ENCODE peak calls at places on chromosome 17, in six cellular contexts. One of them, this sample, is unnamed.

GRCh38 chr17:20170085-20170484 is 160.9 kb downstream of the SPECC1 start:
- DNase-seq in adipocyte: no peak
- DNase-seq in NCI-H524: no peak
- DNase-seq in NCI-H446 treated with DMSO at 0.1 percent for 48 hours: no peak
- DNase-seq in HT1080: no peak
- DNase-seq in psoas muscle: no peak
- DNase-seq in this sample: no peak

GRCh38 chr17:76036497-76037380 is 9.6 kb upstream of the EVPL start:
- DNase-seq in adipocyte: no peak
- DNase-seq in NCI-H446 treated with DMSO at 0.1 percent for 48 hours: no peak
- DNase-seq in HT1080: no peak
- DNase-seq in psoas muscle: no peak
- DNase-seq in NCI-H524: no peak
- DNase-seq in this sample: peak; percentile 73

GRCh38 chr17:50295021-50295420 is 20.8 kb downstream of the TMEM92 start:
- DNase-seq in adipocyte: no peak
- DNase-seq in psoas muscle: no peak
- DNase-seq in NCI-H446 treated with DMSO at 0.1 percent for 48 hours: no peak
- DNase-seq in NCI-H524: no peak
- DNase-seq in HT1080: no peak
- DNase-seq in this sample: no peak

GRCh38 chr17:27239046-27239445 is 54.9 kb upstream of the WSB1 start:
- DNase-seq in NCI-H446 treated with DMSO at 0.1 percent for 48 hours: no peak
- DNase-seq in psoas muscle: no peak
- DNase-seq in NCI-H524: no peak
- DNase-seq in HT1080: no peak
- DNase-seq in adipocyte: no peak
- DNase-seq in this sample: no peak

GRCh38 chr17:58527949-58528348 is 13.5 kb upstream of the MTMR4 start:
- DNase-seq in NCI-H524: no peak
- DNase-seq in adipocyte: no peak
- DNase-seq in HT1080: peak; percentile 76
- DNase-seq in NCI-H446 treated with DMSO at 0.1 percent for 48 hours: no peak
- DNase-seq in psoas muscle: no peak
- DNase-seq in this sample: no peak

GRCh38 chr17:37827905-37828304 is 83.0 kb upstream of the HNF1B start:
- DNase-seq in adipocyte: no peak
- DNase-seq in psoas muscle: no peak
- DNase-seq in NCI-H446 treated with DMSO at 0.1 percent for 48 hours: no peak
- DNase-seq in HT1080: no peak
- DNase-seq in NCI-H524: no peak
- DNase-seq in this sample: no peak

GRCh38 chr17:43830510-43831145 is 2.3 kb downstream of the MPP3 start:
- DNase-seq in psoas muscle: no peak
- DNase-seq in HT1080: no peak
- DNase-seq in NCI-H446 treated with DMSO at 0.1 percent for 48 hours: no peak
- DNase-seq in adipocyte: no peak
- DNase-seq in NCI-H524: no peak
- DNase-seq in this sample: no peak

GRCh38 chr17:4846635-4847390 is 13.7 kb downstream of the MINK1 start:
- DNase-seq in HT1080: no peak
- DNase-seq in NCI-H446 treated with DMSO at 0.1 percent for 48 hours: no peak
- DNase-seq in psoas muscle: no peak
- DNase-seq in adipocyte: no peak
- DNase-seq in NCI-H524: no peak
- DNase-seq in this sample: no peak

GRCh38 chr17:17361543-17362511 is 58.7 kb downstream of the NT5M start:
- DNase-seq in NCI-H446 treated with DMSO at 0.1 percent for 48 hours: peak; percentile 15
- DNase-seq in psoas muscle: peak; percentile 84
- DNase-seq in adipocyte: no peak
- DNase-seq in HT1080: no peak
- DNase-seq in NCI-H524: no peak
- DNase-seq in this sample: no peak

GRCh38 chr17:21243516-21244303 is 9.5 kb downstream of the NATD1 start:
- DNase-seq in NCI-H446 treated with DMSO at 0.1 percent for 48 hours: no peak
- DNase-seq in NCI-H524: no peak
- DNase-seq in adipocyte: no peak
- DNase-seq in psoas muscle: no peak
- DNase-seq in HT1080: no peak
- DNase-seq in this sample: peak; percentile 31

GRCh38 chr17:38636054-38636453 is 30.3 kb upstream of the SRCIN1 start:
- DNase-seq in adipocyte: no peak
- DNase-seq in psoas muscle: no peak
- DNase-seq in NCI-H446 treated with DMSO at 0.1 percent for 48 hours: no peak
- DNase-seq in HT1080: no peak
- DNase-seq in NCI-H524: no peak
- DNase-seq in this sample: no peak

GRCh38 chr17:78563189-78564145 is 13.7 kb downstream of the DNAH17 start:
- DNase-seq in NCI-H524: peak; percentile 74
- DNase-seq in psoas muscle: peak; percentile 71
- DNase-seq in NCI-H446 treated with DMSO at 0.1 percent for 48 hours: peak; percentile 8
- DNase-seq in HT1080: no peak
- DNase-seq in adipocyte: no peak
- DNase-seq in this sample: peak; percentile 39

GRCh38 chr17:57393368-57393767 is 137.0 kb downstream of the MSI2 start:
- DNase-seq in NCI-H446 treated with DMSO at 0.1 percent for 48 hours: no peak
- DNase-seq in adipocyte: no peak
- DNase-seq in psoas muscle: no peak
- DNase-seq in NCI-H524: no peak
- DNase-seq in HT1080: no peak
- DNase-seq in this sample: no peak

GRCh38 chr17:1802429-1802828 is 27.3 kb downstream of the SMYD4 start:
- DNase-seq in HT1080: no peak
- DNase-seq in NCI-H524: no peak
- DNase-seq in NCI-H446 treated with DMSO at 0.1 percent for 48 hours: no peak
- DNase-seq in adipocyte: no peak
- DNase-seq in psoas muscle: no peak
- DNase-seq in this sample: no peak

GRCh38 chr17:66542183-66542966 is 240.0 kb downstream of the PRKCA start:
- DNase-seq in adipocyte: peak; percentile 44
- DNase-seq in NCI-H446 treated with DMSO at 0.1 percent for 48 hours: no peak
- DNase-seq in NCI-H524: no peak
- DNase-seq in psoas muscle: no peak
- DNase-seq in HT1080: peak; percentile 79
- DNase-seq in this sample: no peak

GRCh38 chr17:39015546-39015935 is 48.3 kb upstream of the FBXO47 start:
- DNase-seq in adipocyte: no peak
- DNase-seq in psoas muscle: no peak
- DNase-seq in NCI-H446 treated with DMSO at 0.1 percent for 48 hours: no peak
- DNase-seq in NCI-H524: no peak
- DNase-seq in HT1080: no peak
- DNase-seq in this sample: no peak

This sample was measured in left kidney.